ENCODE peak calls at places on chromosome 22, in six cellular contexts. One of them, this sample, is unnamed.

GRCh38 chr22:24503851-24504170 is 8.7 kb downstream of the UPB1 start:
- DNase-seq in IMR-90: no peak
- DNase-seq in suprapubic skin: no peak
- DNase-seq in left ventricle myocardium inferior: no peak
- DNase-seq in fibroblast of pulmonary artery: no peak
- DNase-seq in fibroblast of lung: no peak
- DNase-seq in this sample: no peak

GRCh38 chr22:23403152-23403719 is 176.9 kb downstream of the IGLL1 start:
- DNase-seq in IMR-90: no peak
- DNase-seq in suprapubic skin: peak; percentile 52
- DNase-seq in left ventricle myocardium inferior: no peak
- DNase-seq in fibroblast of pulmonary artery: no peak
- DNase-seq in fibroblast of lung: no peak
- DNase-seq in this sample: no peak

GRCh38 chr22:26485013-26485412 is 1.3 kb downstream of the SRRD start:
- DNase-seq in IMR-90: no peak
- DNase-seq in suprapubic skin: no peak
- DNase-seq in left ventricle myocardium inferior: no peak
- DNase-seq in fibroblast of pulmonary artery: no peak
- DNase-seq in fibroblast of lung: no peak
- DNase-seq in this sample: peak; percentile 60

GRCh38 chr22:24033731-24034130 is 22.6 kb downstream of the CABIN1 start:
- DNase-seq in IMR-90: no peak
- DNase-seq in suprapubic skin: peak; percentile 16
- DNase-seq in left ventricle myocardium inferior: no peak
- DNase-seq in fibroblast of pulmonary artery: no peak
- DNase-seq in fibroblast of lung: no peak
- DNase-seq in this sample: no peak

GRCh38 chr22:25334091-25334490 is 114.7 kb downstream of the CRYBB2 start:
- DNase-seq in IMR-90: peak; percentile 16
- DNase-seq in suprapubic skin: no peak
- DNase-seq in left ventricle myocardium inferior: peak; percentile 28
- DNase-seq in fibroblast of pulmonary artery: peak; percentile 40
- DNase-seq in fibroblast of lung: no peak
- DNase-seq in this sample: peak; percentile 13

GRCh38 chr22:35072939-35073338 is 7.0 kb downstream of the ISX start:
- DNase-seq in IMR-90: peak; percentile 3
- DNase-seq in suprapubic skin: no peak
- DNase-seq in left ventricle myocardium inferior: no peak
- DNase-seq in fibroblast of pulmonary artery: peak; percentile 1
- DNase-seq in fibroblast of lung: peak; percentile 1
- DNase-seq in this sample: peak; percentile 27

GRCh38 chr22:20566420-20567260 is 59.2 kb downstream of the MED15 start:
- DNase-seq in IMR-90: peak; percentile 82
- DNase-seq in suprapubic skin: peak; percentile 73
- DNase-seq in left ventricle myocardium inferior: peak; percentile 12
- DNase-seq in fibroblast of pulmonary artery: peak; percentile 64
- DNase-seq in fibroblast of lung: peak; percentile 85
- DNase-seq in this sample: peak; percentile 94

GRCh38 chr22:33747576-33748180 is 172.6 kb downstream of the LARGE1 start:
- DNase-seq in IMR-90: no peak
- DNase-seq in suprapubic skin: no peak
- DNase-seq in left ventricle myocardium inferior: no peak
- DNase-seq in fibroblast of pulmonary artery: no peak
- DNase-seq in fibroblast of lung: no peak
- DNase-seq in this sample: no peak

GRCh38 chr22:17087176-17088131 is 2.7 kb downstream of the IL17RA start:
- DNase-seq in IMR-90: peak; percentile 91
- DNase-seq in suprapubic skin: peak; percentile 43
- DNase-seq in left ventricle myocardium inferior: no peak
- DNase-seq in fibroblast of pulmonary artery: peak; percentile 45
- DNase-seq in fibroblast of lung: peak; percentile 77
- DNase-seq in this sample: peak; percentile 63

DNA sequence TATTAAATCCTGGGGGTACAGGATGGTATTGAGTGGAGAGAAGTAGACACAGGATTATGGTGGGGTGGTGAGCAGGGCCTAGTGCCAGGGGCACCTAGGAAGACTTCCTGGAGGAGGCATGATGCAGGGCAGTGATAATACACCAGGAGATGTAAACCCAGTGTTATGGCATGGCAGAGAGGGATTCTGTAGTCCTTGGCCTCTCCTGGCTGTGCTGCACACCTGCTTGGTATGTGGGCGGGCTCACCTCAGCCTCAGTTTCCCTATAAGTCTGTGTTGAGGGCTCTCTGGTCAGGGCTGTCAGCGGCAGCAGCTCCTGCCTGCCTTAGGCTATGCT is 2.2 kb downstream of the PDXP start:
- DNase-seq in IMR-90: no peak
- DNase-seq in suprapubic skin: no peak
- DNase-seq in left ventricle myocardium inferior: no peak
- DNase-seq in fibroblast of pulmonary artery: no peak
- DNase-seq in fibroblast of lung: no peak
- DNase-seq in this sample: no peak
- H3K4me3 ChIP-seq in IMR-90: no peak overlapping the region
- H3K4me3 ChIP-seq in suprapubic skin: no peak overlapping the region
- H3K4me3 ChIP-seq in left ventricle myocardium inferior: peak overlapping the region; percentile 6
- H3K4me3 ChIP-seq in fibroblast of pulmonary artery: no peak overlapping the region
- H3K4me3 ChIP-seq in fibroblast of lung: no peak overlapping the region
- H3K4me3 ChIP-seq in this sample: no peak overlapping the region

DNA sequence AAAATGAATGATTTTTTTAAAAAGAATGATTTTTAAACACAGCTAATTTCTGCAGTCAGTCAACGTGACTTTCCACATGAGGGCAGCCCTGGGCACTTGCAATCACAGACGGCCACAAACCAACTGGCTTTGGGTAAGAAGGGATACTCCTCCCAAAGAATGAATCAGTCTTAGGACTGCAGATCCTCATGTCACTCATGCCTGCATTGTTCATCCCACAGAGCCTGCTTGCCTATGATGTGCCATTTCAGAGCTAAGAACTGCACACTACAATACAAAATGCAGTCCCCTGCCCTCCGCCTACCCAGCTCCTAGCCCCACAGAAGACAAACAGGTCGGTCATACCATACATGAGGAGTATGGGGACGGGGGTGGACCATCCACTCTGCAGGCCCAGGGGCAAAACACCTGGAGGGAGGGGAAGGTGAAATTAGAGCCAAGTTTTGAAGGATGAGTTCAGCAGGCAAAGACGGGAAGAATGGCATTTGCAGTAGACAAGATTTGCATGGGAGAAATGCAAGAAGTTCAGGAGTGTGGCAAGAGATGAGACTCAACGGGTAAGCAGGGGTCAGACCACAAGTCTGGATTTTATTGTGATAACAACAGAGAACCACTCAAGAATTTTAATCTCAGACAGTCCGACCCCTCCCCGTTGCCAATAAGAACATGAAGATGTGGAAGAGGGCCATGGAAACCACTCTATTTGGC is 24.7 kb downstream of the PACSIN2 start:
- DNase-seq in IMR-90: peak; percentile 89
- DNase-seq in suprapubic skin: peak; percentile 68
- DNase-seq in left ventricle myocardium inferior: no peak
- DNase-seq in fibroblast of pulmonary artery: peak; percentile 90
- DNase-seq in fibroblast of lung: peak; percentile 91
- DNase-seq in this sample: peak; percentile 92
- TF ChIP-seq CTCF in IMR-90: peak; percentile 59
- TF ChIP-seq CTCF in suprapubic skin: peak; percentile 37
- TF ChIP-seq CTCF in left ventricle myocardium inferior: peak; percentile 36
- TF ChIP-seq CTCF in fibroblast of pulmonary artery: peak; percentile 56
- TF ChIP-seq CTCF in fibroblast of lung: peak; percentile 39
- TF ChIP-seq CTCF in this sample: peak; percentile 74

GRCh38 chr22:40212126-40212525 is 34.4 kb downstream of the TNRC6B start:
- DNase-seq in IMR-90: no peak
- DNase-seq in suprapubic skin: peak; percentile 46
- DNase-seq in left ventricle myocardium inferior: no peak
- DNase-seq in fibroblast of pulmonary artery: no peak
- DNase-seq in fibroblast of lung: no peak
- DNase-seq in this sample: peak; percentile 47

GRCh38 chr22:40213478-40213877 is 35.8 kb downstream of the TNRC6B start:
- DNase-seq in IMR-90: no peak
- DNase-seq in suprapubic skin: peak; percentile 46
- DNase-seq in left ventricle myocardium inferior: no peak
- DNase-seq in fibroblast of pulmonary artery: peak; percentile 22
- DNase-seq in fibroblast of lung: no peak
- DNase-seq in this sample: no peak

GRCh38 chr22:40216041-40216756 is 38.5 kb downstream of the TNRC6B start:
- DNase-seq in IMR-90: no peak
- DNase-seq in suprapubic skin: peak; percentile 39
- DNase-seq in left ventricle myocardium inferior: no peak
- DNase-seq in fibroblast of pulmonary artery: no peak
- DNase-seq in fibroblast of lung: no peak
- DNase-seq in this sample: no peak

GRCh38 chr22:40218152-40218551 is 40.4 kb downstream of the TNRC6B start:
- DNase-seq in IMR-90: no peak
- DNase-seq in suprapubic skin: no peak
- DNase-seq in left ventricle myocardium inferior: no peak
- DNase-seq in fibroblast of pulmonary artery: no peak
- DNase-seq in fibroblast of lung: no peak
- DNase-seq in this sample: no peak

DNA sequence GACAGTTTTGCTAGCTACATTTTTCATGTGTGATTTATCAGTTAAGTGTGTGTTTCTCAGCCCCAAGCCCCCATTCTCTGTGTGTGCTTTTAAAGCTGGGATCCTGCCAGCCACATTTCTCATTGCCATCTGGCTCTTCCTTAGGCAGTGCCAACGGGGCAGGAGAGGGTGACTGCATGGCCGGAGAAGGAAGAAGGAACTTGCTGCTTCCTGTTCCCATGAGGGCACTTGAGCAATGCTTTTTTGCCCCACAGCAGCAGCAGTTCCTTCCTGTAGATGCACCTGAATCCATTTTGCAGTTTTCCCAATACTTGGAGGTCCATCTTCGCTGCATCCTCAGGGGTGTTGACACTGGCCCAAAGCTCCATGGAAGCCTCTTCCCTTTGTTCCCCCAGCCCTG is 37.5 kb downstream of the TNRC6B start:
- DNase-seq in IMR-90: no peak
- DNase-seq in suprapubic skin: peak; percentile 55
- DNase-seq in left ventricle myocardium inferior: peak; percentile 28
- DNase-seq in fibroblast of pulmonary artery: no peak
- DNase-seq in fibroblast of lung: no peak
- DNase-seq in this sample: peak; percentile 64
- H3K4me3 ChIP-seq in IMR-90: no peak overlapping the region
- H3K4me3 ChIP-seq in suprapubic skin: no peak overlapping the region
- H3K4me3 ChIP-seq in left ventricle myocardium inferior: no peak overlapping the region
- H3K4me3 ChIP-seq in fibroblast of pulmonary artery: no peak overlapping the region
- H3K4me3 ChIP-seq in fibroblast of lung: no peak overlapping the region
- H3K4me3 ChIP-seq in this sample: no peak overlapping the region

GRCh38 chr22:37661160-37661924 is 2.8 kb downstream of the PDXP start:
- DNase-seq in IMR-90: peak; percentile 82
- DNase-seq in suprapubic skin: no peak
- DNase-seq in left ventricle myocardium inferior: no peak
- DNase-seq in fibroblast of pulmonary artery: peak; percentile 74
- DNase-seq in fibroblast of lung: peak; percentile 80
- DNase-seq in this sample: peak; percentile 78
- TF ChIP-seq CTCF in IMR-90: peak; percentile 63
- TF ChIP-seq CTCF in suprapubic skin: peak; percentile 11
- TF ChIP-seq CTCF in left ventricle myocardium inferior: peak; percentile 54
- TF ChIP-seq CTCF in fibroblast of pulmonary artery: peak; percentile 62
- TF ChIP-seq CTCF in fibroblast of lung: peak; percentile 60
- TF ChIP-seq CTCF in this sample: peak; percentile 71

GRCh38 chr22:42610211-42610610 is 4.5 kb downstream of the POLDIP3 start:
- DNase-seq in IMR-90: no peak
- DNase-seq in suprapubic skin: no peak
- DNase-seq in left ventricle myocardium inferior: no peak
- DNase-seq in fibroblast of pulmonary artery: peak; percentile 53
- DNase-seq in fibroblast of lung: no peak
- DNase-seq in this sample: no peak
- H3K4me3 ChIP-seq in IMR-90: no peak overlapping the region
- H3K4me3 ChIP-seq in suprapubic skin: no peak overlapping the region
- H3K4me3 ChIP-seq in left ventricle myocardium inferior: no peak overlapping the region
- H3K4me3 ChIP-seq in fibroblast of pulmonary artery: peak overlapping the region; percentile 7
- H3K4me3 ChIP-seq in fibroblast of lung: no peak overlapping the region
- H3K4me3 ChIP-seq in this sample: no peak overlapping the region

DNA sequence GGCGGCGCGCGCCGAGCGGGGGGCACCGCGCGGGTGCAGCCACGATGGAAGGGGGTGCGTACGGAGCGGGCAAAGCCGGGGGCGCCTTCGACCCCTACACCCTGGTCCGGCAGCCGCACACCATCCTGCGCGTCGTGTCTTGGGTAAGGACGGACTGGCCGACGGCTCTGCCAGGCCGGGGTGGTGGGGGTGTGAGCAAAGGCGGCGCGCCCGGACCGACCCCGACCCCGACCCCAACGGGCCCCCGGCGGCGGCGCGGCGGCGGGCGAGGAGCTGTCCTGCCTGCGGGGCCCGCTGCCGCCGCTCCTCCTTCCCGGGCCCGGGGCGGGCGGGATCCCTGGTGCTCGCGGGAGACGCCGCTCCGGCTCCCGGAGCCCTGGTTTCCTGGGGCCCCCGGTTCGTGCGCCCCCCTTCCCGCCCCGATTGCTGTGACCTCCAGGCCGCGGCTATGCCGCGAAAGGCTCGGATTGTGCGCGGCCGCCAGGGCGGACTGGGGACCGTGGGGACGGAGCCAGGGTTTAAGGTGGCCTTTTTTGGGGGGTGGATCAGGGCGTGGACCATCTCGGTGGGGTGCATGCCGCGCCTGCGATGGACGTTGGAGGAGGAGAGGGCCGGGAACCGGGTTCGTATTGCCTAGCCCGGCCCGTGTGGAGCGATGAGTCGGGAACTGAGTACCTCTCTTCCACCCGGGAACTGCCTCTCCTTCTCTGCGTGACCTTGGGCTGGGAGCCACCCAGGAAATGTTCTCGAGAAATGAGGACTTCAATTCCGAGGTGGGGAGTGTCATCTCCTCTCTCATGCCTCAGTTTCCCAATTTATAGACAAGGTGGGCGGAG is at the start of gene SYNGR1:
- DNase-seq in IMR-90: no peak
- DNase-seq in suprapubic skin: no peak
- DNase-seq in left ventricle myocardium inferior: no peak
- DNase-seq in fibroblast of pulmonary artery: no peak
- DNase-seq in fibroblast of lung: no peak
- DNase-seq in this sample: no peak
- TF ChIP-seq CTCF in IMR-90: no peak
- TF ChIP-seq CTCF in suprapubic skin: no peak
- TF ChIP-seq CTCF in left ventricle myocardium inferior: peak; percentile 17
- TF ChIP-seq CTCF in fibroblast of pulmonary artery: no peak
- TF ChIP-seq CTCF in fibroblast of lung: no peak
- TF ChIP-seq CTCF in this sample: no peak

DNA sequence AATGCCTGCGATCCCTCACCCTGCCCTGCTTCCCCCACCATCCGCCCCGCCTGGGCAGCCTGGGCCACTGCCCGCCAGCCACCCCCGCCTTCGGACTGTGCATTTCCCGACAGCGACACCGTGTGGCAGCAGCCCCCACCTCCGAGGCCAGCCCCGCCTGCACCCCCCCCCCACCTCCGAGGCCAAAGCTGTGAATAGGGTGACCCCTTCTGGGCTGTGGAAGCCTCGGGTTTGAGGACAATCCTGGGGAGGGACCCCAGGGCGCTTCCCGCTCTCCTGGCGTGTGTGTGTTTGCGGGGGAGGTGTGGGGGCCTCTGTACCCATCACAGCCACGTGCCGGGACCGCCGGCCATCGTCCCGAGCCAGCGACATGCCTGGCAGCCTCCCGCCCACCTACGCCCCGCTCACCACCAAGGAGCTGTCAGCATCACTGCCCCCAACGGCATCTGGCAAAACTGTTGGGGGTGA is 33.8 kb upstream of the PPARA start:
- DNase-seq in IMR-90: peak; percentile 73
- DNase-seq in suprapubic skin: peak; percentile 97
- DNase-seq in left ventricle myocardium inferior: peak; percentile 95
- DNase-seq in fibroblast of pulmonary artery: peak; percentile 84
- DNase-seq in fibroblast of lung: peak; percentile 75
- DNase-seq in this sample: peak; percentile 83
- H3K4me3 ChIP-seq in IMR-90: no peak overlapping the region
- H3K4me3 ChIP-seq in suprapubic skin: no peak overlapping the region
- H3K4me3 ChIP-seq in left ventricle myocardium inferior: no peak overlapping the region
- H3K4me3 ChIP-seq in fibroblast of pulmonary artery: no peak overlapping the region
- H3K4me3 ChIP-seq in fibroblast of lung: no peak overlapping the region
- H3K4me3 ChIP-seq in this sample: no peak overlapping the region

GRCh38 chr22:44889233-44889878 is 120.4 kb downstream of the PHF21B start:
- DNase-seq in IMR-90: no peak
- DNase-seq in suprapubic skin: peak; percentile 34
- DNase-seq in left ventricle myocardium inferior: no peak
- DNase-seq in fibroblast of pulmonary artery: no peak
- DNase-seq in fibroblast of lung: no peak
- DNase-seq in this sample: no peak
- TF ChIP-seq CTCF in IMR-90: no peak
- TF ChIP-seq CTCF in suprapubic skin: no peak
- TF ChIP-seq CTCF in left ventricle myocardium inferior: peak; percentile 52
- TF ChIP-seq CTCF in fibroblast of pulmonary artery: no peak
- TF ChIP-seq CTCF in fibroblast of lung: no peak
- TF ChIP-seq CTCF in this sample: no peak